ENCODE peak calls at places on chromosomes 11 and 22, in six cellular contexts. One of them, this sample, is unnamed.

GRCh38 chr22:17870408-17870807 is 96.1 kb upstream of the BID start:
- DNase-seq in aorta: peak
- DNase-seq in GF-D8: no peak
- DNase-seq in activated CD4-positive, alpha-beta T cell treated with anti-CD3 and anti-CD28 coated beads for 36 hours: no peak
- DNase-seq in stimulated activated CD4-positive, alpha-beta T cell treated with anti-CD3 and anti-CD28 coated beads, Interleukin-2, amount 100 ng/mL, for 48 hours: no peak
- DNase-seq in RWPE1: no peak
- DNase-seq in this sample: no peak

GRCh38 chr11:60821827-60822599 is 19.9 kb upstream of the CCDC86 start:
- DNase-seq in activated CD4-positive, alpha-beta T cell treated with anti-CD3 and anti-CD28 coated beads for 36 hours: no peak
- DNase-seq in stimulated activated CD4-positive, alpha-beta T cell treated with anti-CD3 and anti-CD28 coated beads, Interleukin-2, amount 100 ng/mL, for 48 hours: no peak
- DNase-seq in aorta: no peak
- DNase-seq in GF-D8: no peak
- DNase-seq in RWPE1: no peak
- DNase-seq in this sample: no peak

GRCh38 chr22:21760640-21761039 is 25.0 kb upstream of the YPEL1 start:
- DNase-seq in activated CD4-positive, alpha-beta T cell treated with anti-CD3 and anti-CD28 coated beads for 36 hours: no peak
- DNase-seq in aorta: no peak
- DNase-seq in stimulated activated CD4-positive, alpha-beta T cell treated with anti-CD3 and anti-CD28 coated beads, Interleukin-2, amount 100 ng/mL, for 48 hours: no peak
- DNase-seq in GF-D8: peak
- DNase-seq in RWPE1: no peak
- DNase-seq in this sample: no peak

GRCh38 chr11:124865181-124865901 is at the start of gene ROBO3:
- DNase-seq in activated CD4-positive, alpha-beta T cell treated with anti-CD3 and anti-CD28 coated beads for 36 hours: no peak
- DNase-seq in stimulated activated CD4-positive, alpha-beta T cell treated with anti-CD3 and anti-CD28 coated beads, Interleukin-2, amount 100 ng/mL, for 48 hours: no peak
- DNase-seq in GF-D8: no peak
- DNase-seq in RWPE1: no peak
- DNase-seq in aorta: no peak
- DNase-seq in this sample: no peak

GRCh38 chr22:37230673-37231405 is 13.2 kb downstream of the RAC2 start:
- DNase-seq in GF-D8: no peak
- DNase-seq in RWPE1: no peak
- DNase-seq in stimulated activated CD4-positive, alpha-beta T cell treated with anti-CD3 and anti-CD28 coated beads, Interleukin-2, amount 100 ng/mL, for 48 hours: peak
- DNase-seq in aorta: peak
- DNase-seq in activated CD4-positive, alpha-beta T cell treated with anti-CD3 and anti-CD28 coated beads for 36 hours: peak
- DNase-seq in this sample: peak

GRCh38 chr22:46087816-46088277 is 62.5 kb upstream of the PPARA start:
- DNase-seq in GF-D8: no peak
- DNase-seq in RWPE1: no peak
- DNase-seq in activated CD4-positive, alpha-beta T cell treated with anti-CD3 and anti-CD28 coated beads for 36 hours: no peak
- DNase-seq in aorta: peak
- DNase-seq in stimulated activated CD4-positive, alpha-beta T cell treated with anti-CD3 and anti-CD28 coated beads, Interleukin-2, amount 100 ng/mL, for 48 hours: no peak
- DNase-seq in this sample: no peak

GRCh38 chr11:35343033-35343598 is 76.2 kb downstream of the SLC1A2 start:
- DNase-seq in aorta: no peak
- DNase-seq in stimulated activated CD4-positive, alpha-beta T cell treated with anti-CD3 and anti-CD28 coated beads, Interleukin-2, amount 100 ng/mL, for 48 hours: peak
- DNase-seq in RWPE1: no peak
- DNase-seq in activated CD4-positive, alpha-beta T cell treated with anti-CD3 and anti-CD28 coated beads for 36 hours: peak
- DNase-seq in GF-D8: no peak
- DNase-seq in this sample: no peak

GRCh38 chr22:21642584-21643448 is 714 bp downstream of the SDF2L1 start:
- DNase-seq in activated CD4-positive, alpha-beta T cell treated with anti-CD3 and anti-CD28 coated beads for 36 hours: peak
- DNase-seq in stimulated activated CD4-positive, alpha-beta T cell treated with anti-CD3 and anti-CD28 coated beads, Interleukin-2, amount 100 ng/mL, for 48 hours: peak
- DNase-seq in RWPE1: no peak
- DNase-seq in GF-D8: no peak
- DNase-seq in aorta: peak
- DNase-seq in this sample: no peak

GRCh38 chr22:29245626-29246385 is 22.0 kb downstream of the RHBDD3 start:
- DNase-seq in RWPE1: peak
- DNase-seq in stimulated activated CD4-positive, alpha-beta T cell treated with anti-CD3 and anti-CD28 coated beads, Interleukin-2, amount 100 ng/mL, for 48 hours: peak
- DNase-seq in activated CD4-positive, alpha-beta T cell treated with anti-CD3 and anti-CD28 coated beads for 36 hours: peak
- DNase-seq in aorta: peak
- DNase-seq in GF-D8: no peak
- DNase-seq in this sample: peak

This sample was measured in GM12892.